ENCODE peak calls at places on chromosomes 5 and 9, in ten cellular contexts. U, D, Z, P, X, O, J, K, G and L are unnamed samples.

GRCh38 chr9:117138257-117138656 is 276.6 kb downstream of the ASTN2 start:
- DNase-seq in U (no peak), D (no peak), Z (no peak), P (no peak), X (no peak), O (no peak), J (no peak), K (no peak), G (no peak), L (no peak)

GRCh38 chr9:74556685-74557084 is 59.5 kb downstream of the RORB start:
- DNase-seq in U (no peak), D (no peak), Z (no peak), P (peak), X (peak), O (no peak), J (no peak), K (no peak), G (no peak), L (no peak)

GRCh38 chr5:170761708-170762066 is 21.8 kb upstream of the GABRP start:
- DNase-seq in U (no peak), D (no peak), Z (no peak), P (no peak), X (no peak), O (no peak), J (no peak), K (no peak), G (no peak), L (no peak)

GRCh38 chr9:21970800-21971620 is 23.2 kb downstream of the CDKN2A start:
- DNase-seq in U (no peak), D (peak), Z (no peak), P (no peak), X (no peak), O (peak), J (peak), K (no peak), G (no peak), L (no peak)

GRCh38 chr9:6614489-6614888 is 31.0 kb downstream of the GLDC start:
- DNase-seq in U (no peak), D (no peak), Z (no peak), P (no peak), X (no peak), O (no peak), J (no peak), K (no peak), G (no peak), L (no peak)

GRCh38 chr5:179414459-179415215 is 69.4 kb upstream of the ADAMTS2 start:
- DNase-seq in U (no peak), D (no peak), Z (no peak), P (no peak), X (no peak), O (no peak), J (no peak), K (no peak), G (no peak), L (no peak)

GRCh38 chr5:97106183-97106582 is 36.2 kb downstream of the LIX1 start:
- DNase-seq in U (no peak), D (no peak), Z (no peak), P (no peak), X (no peak), O (no peak), J (no peak), K (no peak), G (no peak), L (no peak)

GRCh38 chr5:167488371-167488770 is 803.1 kb upstream of the WWC1 start:
- DNase-seq in U (peak), D (no peak), Z (no peak), P (peak), X (peak), O (peak), J (no peak), K (no peak), G (no peak), L (no peak)

GRCh38 chr9:21030389-21031035 is 928 bp downstream of the HACD4 start:
- DNase-seq in U (peak), D (no peak), Z (peak), P (peak), X (peak), O (peak), J (no peak), K (no peak), G (no peak), L (no peak)

GRCh38 chr5:139282195-139282557 is 11.4 kb upstream of the MATR3 start:
- DNase-seq in U (peak), D (no peak), Z (no peak), P (peak), X (peak), O (peak), J (no peak), K (no peak), G (no peak), L (no peak)

GRCh38 chr5:8683528-8683927 is 814.6 kb downstream of the MTRR start:
- DNase-seq in U (peak), D (no peak), Z (no peak), P (no peak), X (no peak), O (peak), J (no peak), K (no peak), G (no peak), L (no peak)

GRCh38 chr9:114409103-114409780 is 21.5 kb upstream of the AKNA start:
- DNase-seq in U (no peak), D (no peak), Z (peak), P (peak), X (no peak), O (peak), J (no peak), K (no peak), G (no peak), L (no peak)

GRCh38 chr5:180589771-180590542 is 1.3 kb downstream of the SCGB3A1 start:
- DNase-seq in U (no peak), D (no peak), Z (no peak), P (no peak), X (no peak), O (no peak), J (peak), K (no peak), G (no peak), L (no peak)

GRCh38 chr5:76209297-76209696 is 126.1 kb downstream of the SV2C start:
- DNase-seq in U (no peak), D (no peak), Z (peak), P (no peak), X (no peak), O (no peak), J (no peak), K (no peak), G (no peak), L (no peak)

GRCh38 chr5:81850494-81850893 is 99.6 kb upstream of the SSBP2 start:
- DNase-seq in U (no peak), D (no peak), Z (no peak), P (peak), X (peak), O (peak), J (no peak), K (no peak), G (no peak), L (no peak)

GRCh38 chr9:75814667-75815066 is 75.8 kb upstream of the PCSK5 start:
- DNase-seq in U (no peak), D (no peak), Z (no peak), P (no peak), X (no peak), O (peak), J (no peak), K (no peak), G (no peak), L (no peak)

GRCh38 chr9:32523910-32524309 is 2.1 kb downstream of the RIGI start:
- DNase-seq in U (no peak), D (no peak), Z (no peak), P (no peak), X (no peak), O (no peak), J (no peak), K (no peak), G (no peak), L (no peak)

GRCh38 chr5:95870105-95870672 is 47.7 kb upstream of the GLRX start:
- DNase-seq in U (peak), D (no peak), Z (no peak), P (peak), X (peak), O (peak), J (no peak), K (no peak), G (no peak), L (no peak)

GRCh38 chr9:135816179-135816970 is 91.0 kb downstream of the CAMSAP1 start:
- DNase-seq in U (no peak), D (no peak), Z (no peak), P (no peak), X (no peak), O (no peak), J (no peak), K (no peak), G (no peak), L (no peak)

GRCh38 chr9:84408416-84408815 is 67.9 kb upstream of the SLC28A3 start:
- DNase-seq in U (no peak), D (peak), Z (no peak), P (no peak), X (no peak), O (no peak), J (no peak), K (no peak), G (no peak), L (no peak)

GRCh38 chr5:150299571-150300327 is 3.0 kb downstream of the ARSI start:
- DNase-seq in U (no peak), D (no peak), Z (no peak), P (peak), X (peak), O (no peak), J (no peak), K (no peak), G (no peak), L (no peak)

GRCh38 chr9:136154943-136155342 is 36.3 kb upstream of the TMEM250 start:
- DNase-seq in U (no peak), D (no peak), Z (no peak), P (no peak), X (no peak), O (no peak), J (no peak), K (no peak), G (no peak), L (no peak)

GRCh38 chr5:53464722-53465121 is 15.7 kb upstream of the FST start:
- DNase-seq in U (no peak), D (no peak), Z (no peak), P (no peak), X (no peak), O (no peak), J (no peak), K (no peak), G (no peak), L (no peak)

GRCh38 chr5:158212915-158213314 is 354.0 kb upstream of the CLINT1 start:
- DNase-seq in U (no peak), D (no peak), Z (peak), P (no peak), X (no peak), O (peak), J (no peak), K (no peak), G (no peak), L (no peak)

GRCh38 chr9:104836235-104836634 is 72.3 kb downstream of the NIPSNAP3B start:
- DNase-seq in U (peak), D (no peak), Z (no peak), P (peak), X (no peak), O (peak), J (no peak), K (no peak), G (no peak), L (no peak)

GRCh38 chr5:163867324-163867723 is 361.9 kb downstream of the MAT2B start:
- DNase-seq in U (peak), D (no peak), Z (no peak), P (peak), X (no peak), O (no peak), J (no peak), K (no peak), G (no peak), L (no peak)

GRCh38 chr5:78634634-78635033 is 13.9 kb downstream of the LHFPL2 start:
- DNase-seq in U (no peak), D (no peak), Z (peak), P (no peak), X (peak), O (peak), J (no peak), K (no peak), G (no peak), L (no peak)

GRCh38 chr9:2415326-2415725 is 206.3 kb upstream of the VLDLR start:
- DNase-seq in U (no peak), D (no peak), Z (no peak), P (no peak), X (no peak), O (no peak), J (no peak), K (no peak), G (no peak), L (no peak)

GRCh38 chr9:7223981-7224380 is 466.2 kb downstream of the KDM4C start:
- DNase-seq in U (no peak), D (no peak), Z (no peak), P (no peak), X (peak), O (peak), J (peak), K (no peak), G (no peak), L (no peak)

GRCh38 chr9:129489838-129490582 is 130.9 kb downstream of the C9orf50 start:
- DNase-seq in U (peak), D (no peak), Z (peak), P (peak), X (peak), O (peak), J (no peak), K (peak), G (no peak), L (no peak)

GRCh38 chr9:34983209-34983608 is 6.3 kb upstream of the DNAJB5 start:
- DNase-seq in U (no peak), D (no peak), Z (no peak), P (no peak), X (no peak), O (no peak), J (no peak), K (peak), G (no peak), L (no peak)

GRCh38 chr9:34987160-34988040 is 2.1 kb upstream of the DNAJB5 start:
- DNase-seq in U (no peak), D (no peak), Z (no peak), P (no peak), X (peak), O (peak), J (no peak), K (no peak), G (no peak), L (no peak)

GRCh38 chr9:34984049-34984448 is 5.5 kb upstream of the DNAJB5 start:
- DNase-seq in U (peak), D (no peak), Z (no peak), P (peak), X (peak), O (peak), J (peak), K (no peak), G (no peak), L (no peak)

GRCh38 chr9:34986541-34987047 is 3.0 kb upstream of the DNAJB5 start:
- DNase-seq in U (peak), D (no peak), Z (no peak), P (peak), X (no peak), O (no peak), J (peak), K (peak), G (no peak), L (no peak)

DNA sequence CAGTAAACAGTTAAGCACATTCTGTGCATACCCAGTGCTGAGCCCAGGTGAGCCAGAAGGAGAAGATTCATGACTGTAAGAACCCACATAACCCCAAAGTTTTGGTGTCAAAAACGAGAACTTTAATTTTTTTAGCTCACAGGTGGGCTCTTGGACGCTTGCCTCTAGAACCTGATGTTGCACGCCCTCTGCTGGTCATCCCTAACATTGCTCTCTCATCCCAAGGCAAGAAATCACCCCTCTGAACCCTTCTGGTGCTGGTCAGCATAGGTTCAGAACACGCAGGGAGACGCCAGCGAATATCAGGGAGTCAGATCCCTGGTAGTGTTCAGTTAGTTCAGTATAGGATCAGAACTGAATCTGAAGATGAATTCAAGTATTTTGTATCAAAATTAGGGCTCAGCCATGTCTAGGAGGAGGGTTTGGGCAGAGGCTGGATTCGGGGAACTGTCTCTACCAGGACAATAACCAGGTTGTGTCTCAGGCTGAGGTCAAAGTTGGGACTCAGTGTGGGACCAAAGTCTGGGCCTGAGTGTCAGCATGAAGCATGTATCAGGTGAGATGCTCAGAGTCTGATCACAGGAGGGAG is 4.1 kb upstream of the DNAJB5 start:
- DNase-seq in U (peak), D (no peak), Z (peak), P (peak), X (peak), O (peak), J (peak), K (peak), G (peak), L (no peak)
- TF ChIP-seq CTCF in U (peak), D (peak), Z (peak), P (peak), X (peak), O (peak), J (peak), K (peak), G (peak), L (peak)

DNA sequence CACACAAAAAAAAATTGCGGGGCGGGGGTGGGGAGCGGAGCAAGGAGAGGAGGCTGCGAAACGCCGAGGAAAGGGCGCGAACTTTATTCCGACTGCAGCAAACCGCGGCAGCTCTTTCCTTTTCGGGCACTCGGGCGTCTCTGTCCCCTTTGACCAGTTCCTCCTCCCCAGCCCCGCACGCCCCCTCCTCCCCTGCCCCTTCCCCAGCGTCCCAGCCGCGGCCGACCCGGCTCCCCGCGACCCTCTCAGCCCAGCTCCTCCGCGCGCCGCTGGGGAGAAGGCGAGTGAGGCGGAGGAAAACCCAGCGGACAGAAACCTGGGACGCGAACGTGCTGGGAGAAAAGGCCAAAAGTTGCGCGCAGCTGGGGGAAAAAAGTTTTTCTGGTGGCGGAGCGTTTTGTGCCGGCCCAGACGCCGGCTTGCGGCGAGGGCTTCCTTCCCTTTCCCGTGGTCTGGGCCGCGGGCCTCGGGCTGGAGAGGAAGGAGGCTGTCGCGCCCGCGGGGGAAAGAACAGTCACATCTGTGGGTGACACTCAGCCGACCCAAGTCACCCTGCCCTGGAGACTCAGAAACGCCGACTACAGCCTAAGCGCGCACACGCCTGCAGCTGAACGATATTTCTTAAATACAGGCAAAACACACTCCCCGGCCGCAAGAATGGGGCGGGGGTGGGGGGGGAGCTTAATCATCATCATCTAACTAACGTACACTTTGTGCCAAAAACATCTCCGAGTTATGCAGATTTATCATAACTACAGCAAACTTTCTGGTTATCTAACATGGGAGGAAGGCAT is 1.1 kb upstream of the BNC2 start:
- DNase-seq in U (peak), D (peak), Z (peak), P (peak), X (peak), O (peak), J (peak), K (peak), G (peak), L (no peak)
- H3K4me3 ChIP-seq in U (peak), D (peak), Z (peak), P (peak), X (peak), O (peak), J (peak), K (peak), G (peak), L (peak)

DNA sequence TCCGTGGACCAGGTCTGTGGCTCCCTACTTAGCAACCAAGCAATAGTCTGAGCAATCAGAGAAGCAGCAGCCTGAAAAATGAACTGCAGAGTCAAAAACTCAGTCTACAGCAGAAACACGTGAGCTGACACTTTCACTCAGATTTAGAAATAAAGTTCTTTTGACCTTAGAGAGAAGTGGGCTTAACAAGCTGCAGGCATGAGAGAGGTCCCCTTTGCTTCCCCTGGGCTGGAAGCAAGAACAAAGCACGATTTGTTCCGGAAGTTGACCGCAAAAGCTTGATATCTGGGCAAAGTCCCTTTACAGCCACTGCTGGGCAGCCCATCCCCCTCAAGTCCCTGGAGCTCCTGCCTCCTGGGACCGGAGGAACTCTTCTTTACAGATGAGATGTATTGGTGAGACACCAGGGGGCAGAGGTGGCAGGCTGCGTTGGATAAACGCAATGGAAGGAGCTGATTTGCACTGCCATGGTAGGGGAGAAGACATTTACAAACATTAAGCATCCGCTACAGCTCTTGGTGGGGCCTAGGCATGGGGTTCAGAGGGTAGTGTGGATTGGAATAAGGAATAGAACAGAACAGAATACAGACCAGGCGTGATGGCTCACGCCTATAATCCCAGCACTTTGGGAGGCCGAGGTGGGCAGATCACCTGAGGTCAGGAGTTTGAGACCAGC is 5.8 kb upstream of the SOWAHA start:
- DNase-seq in U (no peak), D (no peak), Z (peak), P (no peak), X (no peak), O (no peak), J (peak), K (peak), G (peak), L (no peak)
- TF ChIP-seq CTCF in U (peak), D (no peak), Z (peak), P (no peak), X (no peak), O (no peak), J (peak), K (peak), G (no peak), L (no peak)

GRCh38 chr9:126915281-126915816 is 767 bp downstream of the RALGPS1 start:
- DNase-seq in U (no peak), D (peak), Z (no peak), P (no peak), X (no peak), O (no peak), J (peak), K (peak), G (peak), L (no peak)
- H3K4me3 ChIP-seq in U (no peak), D (peak), Z (peak), P (no peak), X (no peak), O (peak), J (peak), K (peak), G (peak), L (peak)

GRCh38 chr5:103942587-103943186 is 380.1 kb upstream of the NUDT12 start:
- DNase-seq in U (peak), D (no peak), Z (no peak), P (no peak), X (no peak), O (no peak), J (no peak), K (no peak), G (no peak), L (no peak)
- TF ChIP-seq CTCF in U (no peak), D (no peak), Z (no peak), P (no peak), X (no peak), O (no peak), J (no peak), K (no peak), G (no peak), L (peak)

DNA sequence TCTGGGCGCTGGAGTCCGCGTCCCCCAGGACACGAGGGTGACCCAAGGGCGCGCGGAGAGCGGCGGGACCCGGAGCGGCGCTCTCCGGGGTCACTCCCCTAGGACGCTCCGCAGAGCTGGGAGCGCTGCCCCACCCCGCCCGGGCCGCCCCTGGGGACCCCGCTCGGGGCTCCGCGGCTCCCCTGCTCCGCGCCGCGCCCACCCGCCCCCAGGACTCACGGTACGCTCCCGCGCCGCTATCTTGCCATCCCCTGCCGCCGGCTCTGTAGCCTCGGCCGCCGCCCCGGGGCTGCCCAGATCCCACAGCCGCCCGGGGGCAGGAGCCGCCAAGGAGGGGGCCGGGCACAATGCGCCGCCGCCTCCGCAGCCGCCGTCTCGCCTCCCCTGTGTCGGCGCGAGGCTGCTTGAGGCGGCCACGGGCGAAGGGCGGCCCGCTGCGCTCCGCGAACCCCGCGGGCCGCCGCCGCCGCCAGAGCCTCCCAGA is 289 bp downstream of the LIFR start:
- DNase-seq in U (no peak), D (peak), Z (no peak), P (no peak), X (no peak), O (no peak), J (no peak), K (no peak), G (no peak), L (no peak)
- H3K4me3 ChIP-seq in U (peak), D (peak), Z (peak), P (peak), X (peak), O (peak), J (peak), K (peak), G (peak), L (peak)

GRCh38 chr9:24832307-24832706 is 286.6 kb upstream of the IZUMO3 start:
- DNase-seq in U (no peak), D (no peak), Z (peak), P (no peak), X (peak), O (no peak), J (peak), K (no peak), G (no peak), L (peak)
- TF ChIP-seq CTCF in U (no peak), D (no peak), Z (no peak), P (no peak), X (peak), O (no peak), J (peak), K (no peak), G (no peak), L (peak)